ENCODE peak calls at places on chromosomes 3 and 15, in nine cellular contexts. R is adrenal gland, B is BE2C, T is spleen, X is GM23248, H is left ventricle myocardium inferior, S is mucosa of descending colon, K is heart right ventricle, N is IMR-90. C is an unnamed sample.

GRCh38 chr3:184629555-184630160 is 68.1 kb downstream of the EPHB3 start:
- DNase-seq in N (no peak), T (peak; percentile 62), R (no peak), S (no peak), X (no peak), H (no peak), K (no peak), B (peak; percentile 27), C (no peak)

GRCh38 chr3:139355502-139355901 is 11.7 kb downstream of the MRPS22 start:
- DNase-seq in R (peak; percentile 66), X (peak; percentile 47), H (no peak), K (no peak), B (no peak), T (no peak), N (peak; percentile 56), S (no peak), C (no peak)

GRCh38 chr3:128170866-128171516 is 17.7 kb downstream of the EEFSEC start:
- DNase-seq in T (no peak), B (peak; percentile 83), N (peak; percentile 83), K (peak; percentile 70), S (peak; percentile 35), R (peak; percentile 91), X (peak; percentile 92), H (no peak), C (peak; percentile 68)

GRCh38 chr3:46865034-46865507 is 1.8 kb upstream of the MYL3 start:
- DNase-seq in H (peak; percentile 68), B (no peak), X (peak; percentile 61), T (peak; percentile 74), K (no peak), R (peak; percentile 74), N (no peak), S (peak; percentile 12), C (peak; percentile 58)

GRCh38 chr3:11510001-11510760 is 133.5 kb downstream of the VGLL4 start:
- DNase-seq in B (no peak), H (peak; percentile 37), T (no peak), K (peak; percentile 28), R (no peak), N (no peak), S (no peak), X (no peak), C (peak; percentile 61)

GRCh38 chr15:99486371-99487336 is 79.1 kb upstream of the MEF2A start:
- DNase-seq in K (peak; percentile 86), B (peak; percentile 76), R (peak; percentile 86), S (peak; percentile 66), H (peak; percentile 89), T (peak; percentile 89), N (peak; percentile 60), X (peak; percentile 91), C (peak; percentile 88)

GRCh38 chr3:124886168-124887051 is 755 bp downstream of the ITGB5 start:
- DNase-seq in T (peak; percentile 81), K (peak; percentile 35), R (peak; percentile 70), B (peak; percentile 63), H (peak; percentile 40), S (peak; percentile 82), X (peak; percentile 81), N (peak; percentile 38), C (peak; percentile 51)

GRCh38 chr3:58384381-58385090 is 49.1 kb downstream of the PDHB start:
- DNase-seq in S (no peak), B (no peak), T (no peak), H (no peak), N (peak; percentile 24), K (no peak), X (peak; percentile 33), R (no peak), C (no peak)

GRCh38 chr15:47974724-47975123 is 146.1 kb upstream of the SLC24A5 start:
- DNase-seq in B (no peak), S (no peak), T (no peak), H (no peak), K (peak; percentile 6), X (no peak), R (no peak), N (no peak), C (no peak)

GRCh38 chr15:74013374-74013893 is 18.9 kb downstream of the PML start:
- DNase-seq in K (no peak), H (no peak), R (no peak), X (peak; percentile 22), S (no peak), B (no peak), T (no peak), N (no peak), C (no peak)

GRCh38 chr3:150090006-150090405 is 119.3 kb upstream of the PFN2 start:
- DNase-seq in S (no peak), N (peak; percentile 55), X (peak; percentile 64), T (no peak), H (no peak), K (no peak), R (no peak), B (no peak), C (no peak)

GRCh38 chr15:72907733-72908132 is 124.2 kb upstream of the ADPGK start:
- DNase-seq in T (no peak), X (no peak), K (peak; percentile 49), R (no peak), N (no peak), B (peak; percentile 58), H (peak; percentile 19), S (no peak), C (no peak)

GRCh38 chr15:85750319-85750806 is 44.4 kb downstream of the KLHL25 start:
- DNase-seq in R (peak; percentile 68), X (peak; percentile 65), K (peak; percentile 68), N (peak; percentile 8), H (peak; percentile 77), B (no peak), S (no peak), T (no peak), C (peak; percentile 83)

GRCh38 chr15:23529891-23530290 is 35.6 kb upstream of the MKRN3 start:
- DNase-seq in B (no peak), K (no peak), N (no peak), T (no peak), R (no peak), S (no peak), H (no peak), X (no peak), C (no peak)

GRCh38 chr15:91448245-91448644 is 348.2 kb downstream of the SV2B start:
- DNase-seq in X (no peak), H (no peak), S (no peak), K (no peak), T (no peak), N (no peak), R (no peak), B (no peak), C (no peak)

GRCh38 chr3:3127432-3128010 is 781 bp downstream of the TRNT1 start:
- DNase-seq in H (no peak), S (no peak), K (no peak), T (peak; percentile 72), N (peak; percentile 11), X (peak; percentile 61), R (no peak), B (no peak), C (no peak)

GRCh38 chr3:458614-459375 is 262.2 kb downstream of the CHL1 start:
- DNase-seq in N (no peak), H (no peak), R (no peak), B (no peak), X (no peak), S (no peak), K (no peak), T (no peak), C (no peak)

GRCh38 chr3:6542795-6543194 is 318.1 kb upstream of the GRM7 start:
- DNase-seq in X (no peak), H (no peak), S (no peak), B (no peak), T (no peak), K (no peak), N (no peak), R (no peak), C (no peak)

GRCh38 chr3:155391583-155391982 is 98.1 kb upstream of the STRIT1 start:
- DNase-seq in N (peak; percentile 12), B (no peak), T (no peak), S (no peak), K (peak; percentile 70), X (peak; percentile 93), H (peak; percentile 25), R (no peak), C (peak; percentile 26)

GRCh38 chr3:14425574-14426304 is 23.3 kb downstream of the SLC6A6 start:
- DNase-seq in H (no peak), S (peak; percentile 54), N (no peak), X (no peak), R (no peak), T (peak; percentile 92), B (no peak), K (no peak), C (no peak)

DNA sequence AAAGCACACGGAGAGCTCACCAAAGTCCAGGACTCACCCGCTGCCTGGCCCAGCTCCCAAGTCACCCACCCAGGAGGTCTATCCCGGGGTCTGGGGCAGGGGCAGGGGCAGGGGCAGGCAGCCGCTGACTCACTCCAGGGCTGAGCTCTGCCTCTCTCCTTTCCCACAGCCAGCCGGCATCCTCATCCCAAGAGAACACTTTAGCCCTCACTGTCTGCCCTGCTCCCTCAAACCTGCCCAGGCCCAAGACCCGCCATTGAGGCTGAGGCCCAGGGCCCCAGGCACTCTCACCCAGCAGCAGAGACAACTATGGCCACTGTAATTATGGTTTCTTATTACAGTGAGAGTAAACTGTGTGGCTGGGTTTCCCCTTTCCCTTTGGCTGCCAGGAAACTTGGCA is 53.1 kb downstream of the IQSEC1 start:
- DNase-seq in K (no peak), H (no peak), X (no peak), S (no peak), B (no peak), R (no peak), N (no peak), T (peak; percentile 70), C (no peak)
- H3K4me3 ChIP-seq in K (no peak overlapping the region), H (no peak overlapping the region), X (no peak overlapping the region), S (no peak overlapping the region), B (no peak overlapping the region), R (no peak overlapping the region), N (no peak overlapping the region), T (no peak overlapping the region), C (peak overlapping the region; percentile 28)

GRCh38 chr15:43056696-43057095 is 49.1 kb downstream of the UBR1 start:
- DNase-seq in S (no peak), H (no peak), T (no peak), X (no peak), R (no peak), K (no peak), B (no peak), N (no peak), C (no peak)
- H3K36me3 ChIP-seq in S (no peaks in the 10 kb centered on the region), H (peaks cover 89% of the 10 kb centered on the region), T (peaks cover 61% of the 10 kb centered on the region), X (peaks cover 71% of the 10 kb centered on the region), R (peaks cover 70% of the 10 kb centered on the region), K (peaks cover 73% of the 10 kb centered on the region), B (peaks cover 66% of the 10 kb centered on the region), N (peaks cover 32% of the 10 kb centered on the region), C (peaks cover 100% of the 10 kb centered on the region)

DNA sequence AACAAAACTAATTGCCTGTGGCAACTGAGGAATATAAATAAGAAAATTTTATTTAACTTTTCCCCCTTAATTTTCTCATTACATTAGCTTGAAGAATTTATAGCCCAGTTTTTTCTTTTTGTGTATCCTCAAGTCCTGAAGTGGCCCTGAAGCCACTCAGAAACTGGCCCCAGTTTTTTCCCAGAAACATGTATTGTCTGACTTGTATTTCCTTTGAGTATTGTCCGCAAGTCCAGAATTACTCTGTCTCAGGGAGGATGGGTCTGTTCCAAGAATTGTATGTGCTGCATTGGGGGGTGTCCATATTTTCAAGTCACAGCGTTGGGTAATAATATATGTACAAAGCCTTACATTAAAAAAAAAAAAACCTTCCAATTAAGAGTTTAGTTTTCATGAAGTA is 149.7 kb upstream of the IL12A start:
- DNase-seq in T (no peak), S (no peak), K (no peak), B (no peak), X (no peak), R (no peak), N (no peak), H (no peak), C (no peak)
- H3K4me3 ChIP-seq in T (no peak overlapping the region), S (no peak overlapping the region), K (peak overlapping the region; percentile 57), B (no peak overlapping the region), X (no peak overlapping the region), R (no peak overlapping the region), N (no peak overlapping the region), H (no peak overlapping the region), C (peak overlapping the region; percentile 69)

GRCh38 chr3:53239800-53240199 is 16.0 kb downstream of the TKT start:
- DNase-seq in X (no peak), K (no peak), H (no peak), R (no peak), T (no peak), N (no peak), S (no peak), B (no peak), C (no peak)
- H3K36me3 ChIP-seq in X (peaks cover 16% of the 10 kb centered on the region), K (peaks cover 21% of the 10 kb centered on the region), H (peaks cover 56% of the 10 kb centered on the region), R (peaks cover 56% of the 10 kb centered on the region), T (peaks cover 70% of the 10 kb centered on the region), N (peaks cover 70% of the 10 kb centered on the region), S (no peaks in the 10 kb centered on the region), B (peaks cover 57% of the 10 kb centered on the region), C (peaks cover 79% of the 10 kb centered on the region)

C was measured in psoas muscle.